ENCODE peak calls at places on chromosomes 16 and 17, in eight cellular contexts. E, N, R, F, Y, X, J and H are unnamed samples.

GRCh38 chr16:74850027-74850426 is 75.4 kb upstream of the FA2H start:
- DNase-seq in J (no peak), R (no peak), Y (no peak), N (no peak), X (no peak), F (no peak), E (no peak), H (no peak)

GRCh38 chr17:16286009-16286946 is 67.0 kb downstream of the CENPV start:
- DNase-seq in F (peak), X (peak), E (peak), N (peak), J (peak), R (peak), Y (peak), H (peak)

GRCh38 chr17:70767102-70767701 is 597.9 kb downstream of the KCNJ2 start:
- DNase-seq in F (no peak), Y (peak), X (no peak), E (no peak), R (peak), N (no peak), J (no peak), H (peak)

GRCh38 chr17:54969658-54970572 is 1.4 kb downstream of the STXBP4 start:
- DNase-seq in R (no peak), N (no peak), J (no peak), F (no peak), X (no peak), E (no peak), Y (no peak), H (no peak)

GRCh38 chr17:50630524-50631194 is 4.0 kb upstream of the ABCC3 start:
- DNase-seq in R (no peak), J (no peak), F (peak), E (no peak), Y (peak), N (peak), X (no peak), H (no peak)

GRCh38 chr17:74040729-74041128 is 162.7 kb upstream of the RPL38 start:
- DNase-seq in N (no peak), Y (no peak), E (no peak), J (no peak), X (no peak), F (no peak), R (no peak), H (no peak)

GRCh38 chr16:8505327-8505991 is 84.9 kb downstream of the TMEM114 start:
- DNase-seq in J (no peak), E (no peak), Y (no peak), F (no peak), X (no peak), R (no peak), N (no peak), H (no peak)

GRCh38 chr17:63475491-63476412 is 1.1 kb upstream of the ACE start:
- DNase-seq in J (no peak), N (no peak), X (no peak), F (peak), R (no peak), Y (no peak), E (no peak), H (no peak)

GRCh38 chr16:56950881-56951771 is 10.6 kb upstream of the CETP start:
- DNase-seq in N (peak), Y (peak), J (peak), E (peak), F (peak), X (no peak), R (peak), H (peak)

GRCh38 chr17:76791053-76791980 is 53.4 kb downstream of the MFSD11 start:
- DNase-seq in E (peak), F (peak), Y (peak), J (no peak), X (no peak), N (no peak), R (peak), H (peak)

GRCh38 chr17:6353161-6353560 is 81.8 kb downstream of the AIPL1 start:
- DNase-seq in F (no peak), J (no peak), N (no peak), E (no peak), X (no peak), R (no peak), Y (no peak), H (no peak)

GRCh38 chr17:47704116-47704515 is 10.2 kb downstream of the TBKBP1 start:
- DNase-seq in X (no peak), Y (no peak), F (peak), J (peak), N (no peak), E (no peak), R (no peak), H (no peak)

GRCh38 chr16:8878523-8878911 is 3.6 kb upstream of the LITAFD start:
- DNase-seq in F (no peak), R (peak), J (no peak), X (no peak), E (no peak), N (no peak), Y (peak), H (peak)

GRCh38 chr16:86080982-86081381 is 182.0 kb downstream of the IRF8 start:
- DNase-seq in R (no peak), X (no peak), J (no peak), F (no peak), E (no peak), Y (no peak), N (no peak), H (no peak)

GRCh38 chr17:74770498-74771318 is 5.4 kb downstream of the NAT9 start:
- DNase-seq in X (no peak), N (peak), R (peak), E (no peak), J (peak), Y (peak), F (peak), H (no peak)

GRCh38 chr17:37770631-37771518 is 26.0 kb upstream of the HNF1B start:
- DNase-seq in X (no peak), E (no peak), R (peak), J (peak), Y (peak), F (no peak), N (peak), H (peak)

GRCh38 chr17:38428643-38429371 is 543 bp downstream of the ARHGAP23 start:
- DNase-seq in E (no peak), X (no peak), J (peak), N (peak), F (peak), Y (peak), R (peak), H (peak)

GRCh38 chr17:45022655-45023339 is 28.6 kb downstream of the DCAKD start:
- DNase-seq in Y (no peak), N (no peak), X (no peak), J (no peak), E (no peak), F (no peak), R (no peak), H (no peak)

GRCh38 chr16:65521685-65522338 is 399.9 kb upstream of the CDH11 start:
- DNase-seq in J (no peak), E (no peak), F (no peak), N (no peak), X (no peak), R (no peak), Y (peak), H (no peak)

GRCh38 chr16:50102046-50102756 is 36.4 kb downstream of the HEATR3 start:
- DNase-seq in X (no peak), J (no peak), N (no peak), Y (peak), E (peak), F (no peak), R (peak), H (peak)

GRCh38 chr17:8079291-8080207 is 8.0 kb downstream of the ALOX12B start:
- DNase-seq in E (no peak), F (peak), J (peak), Y (peak), N (peak), X (no peak), R (peak), H (peak)

GRCh38 chr16:54446639-54447038 is 160.1 kb upstream of the IRX3 start:
- DNase-seq in E (peak), F (no peak), Y (peak), X (peak), J (peak), N (peak), R (peak), H (peak)

GRCh38 chr16:67311607-67312449 is 14.7 kb downstream of the KCTD19 start:
- DNase-seq in E (no peak), X (peak), N (peak), J (no peak), F (no peak), R (peak), Y (peak), H (peak)

GRCh38 chr16:4158143-4159093 is 42.2 kb upstream of the ADCY9 start:
- DNase-seq in E (no peak), X (no peak), J (no peak), N (no peak), Y (no peak), R (no peak), F (no peak), H (no peak)

GRCh38 chr17:7413346-7413985 is 5.8 kb downstream of the NLGN2 start:
- DNase-seq in Y (peak), F (no peak), R (peak), J (no peak), N (no peak), X (no peak), E (no peak), H (peak)

GRCh38 chr17:43848601-43849000 is 1.6 kb downstream of the CD300LG start:
- DNase-seq in F (no peak), E (no peak), J (no peak), Y (no peak), N (no peak), X (no peak), R (no peak), H (no peak)

GRCh38 chr17:16241906-16242399 is 24.9 kb downstream of the PIGL start:
- DNase-seq in E (no peak), F (no peak), Y (no peak), X (no peak), N (no peak), J (no peak), R (no peak), H (no peak)

GRCh38 chr17:50560185-50560824 is at the start of gene CACNA1G:
- DNase-seq in N (peak), J (peak), F (peak), R (peak), Y (peak), E (peak), X (peak), H (peak)

GRCh38 chr17:81037026-81037782 is 2.3 kb downstream of the BAIAP2 start:
- DNase-seq in N (peak), E (no peak), J (peak), Y (no peak), F (peak), X (peak), R (no peak), H (no peak)

GRCh38 chr17:17928422-17929386 is 43.5 kb downstream of the TOM1L2 start:
- DNase-seq in X (no peak), J (no peak), Y (peak), F (no peak), R (no peak), E (no peak), N (no peak), H (no peak)

GRCh38 chr17:57086069-57086930 is 1.3 kb downstream of the AKAP1 start:
- DNase-seq in Y (peak), F (no peak), R (no peak), X (no peak), J (no peak), N (peak), E (no peak), H (no peak)

GRCh38 chr16:3088925-3089716 is 10.0 kb downstream of the ZSCAN10 start:
- DNase-seq in N (no peak), J (no peak), X (no peak), Y (no peak), E (no peak), R (no peak), F (peak), H (no peak)

GRCh38 chr17:40818343-40818732 is 4.1 kb downstream of the KRT10 start:
- DNase-seq in N (no peak), Y (peak), E (no peak), J (no peak), R (no peak), X (no peak), F (no peak), H (no peak)

GRCh38 chr17:62966426-62967110 is 533 bp downstream of the TANC2 start:
- DNase-seq in X (no peak), Y (peak), F (peak), J (peak), R (peak), E (peak), N (no peak), H (no peak)

DNA sequence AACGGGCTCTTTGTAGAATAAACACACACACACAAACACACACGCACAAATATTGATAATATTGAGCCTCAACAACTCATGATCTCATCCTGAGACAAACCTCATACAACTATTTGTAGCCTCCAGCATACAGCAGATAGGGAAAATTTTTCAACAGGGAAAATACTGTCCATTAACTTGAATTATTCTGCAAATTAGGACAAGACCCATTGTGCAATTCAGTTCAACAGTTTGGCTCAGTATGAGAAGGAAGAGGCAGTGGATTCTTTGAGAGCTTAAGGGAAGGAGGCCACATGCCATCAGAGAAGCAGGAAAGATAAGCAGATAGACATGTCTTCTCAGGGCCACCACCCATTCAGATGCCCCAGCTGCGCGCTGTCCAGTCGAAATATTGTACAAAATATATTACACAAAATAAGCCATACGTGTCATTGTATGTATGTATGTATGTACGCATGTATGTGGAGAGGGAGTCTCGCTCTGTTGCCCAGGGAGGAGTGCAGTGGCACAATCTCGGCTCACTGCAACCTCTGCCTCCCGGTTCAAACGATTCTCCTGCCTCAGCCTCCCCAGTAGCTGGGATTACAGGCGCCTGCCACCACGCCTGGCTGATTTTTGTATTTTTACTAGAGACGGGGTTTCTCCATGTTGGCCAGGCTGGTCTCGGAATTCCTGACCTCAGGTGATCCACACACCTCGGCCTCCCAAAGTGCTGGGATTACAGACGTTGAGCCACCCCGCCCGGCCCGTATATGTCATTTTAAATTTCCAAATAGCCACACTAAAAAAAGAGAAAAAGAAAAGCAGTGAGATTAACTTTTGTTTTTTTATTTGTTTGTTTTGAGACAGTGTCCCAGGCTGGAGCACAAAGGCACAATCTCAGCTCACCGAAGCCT is 1.8 kb downstream of the ZC3H7A start:
- DNase-seq in Y (no peak), X (no peak), F (no peak), N (no peak), E (no peak), R (peak), J (no peak), H (peak)
- H3K4me3 ChIP-seq in Y (peak), X (peak), F (no peak), N (peak), E (peak), R (peak), J (peak), H (peak)

DNA sequence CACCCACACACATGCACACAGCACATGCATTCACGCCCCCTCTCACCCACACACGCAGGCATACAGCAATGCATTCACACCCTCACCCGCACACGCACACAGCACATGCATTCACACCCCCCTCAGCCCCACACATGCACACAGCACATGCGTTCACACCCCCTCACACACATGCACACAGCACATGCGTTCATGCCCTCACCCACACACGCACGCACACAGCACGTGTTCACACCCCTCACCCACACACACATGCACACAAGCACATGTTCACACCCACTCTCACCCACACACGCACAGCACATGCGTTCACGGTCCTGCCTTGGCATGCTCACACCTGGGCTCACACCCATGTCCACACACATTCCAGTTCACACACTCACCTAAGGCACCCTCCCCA is 64.2 kb downstream of the ENGASE start:
- DNase-seq in J (no peak), X (no peak), F (no peak), N (no peak), E (no peak), R (no peak), Y (no peak), H (no peak)
- TF ChIP-seq CTCF in J (no peak), X (no peak), F (no peak), N (no peak), E (no peak), R (no peak), Y (no peak), H (no peak)

GRCh38 chr16:25449802-25450201 is 192.2 kb upstream of the ZKSCAN2 start:
- DNase-seq in R (no peak), E (no peak), X (no peak), Y (no peak), F (no peak), J (no peak), N (no peak), H (no peak)

DNA sequence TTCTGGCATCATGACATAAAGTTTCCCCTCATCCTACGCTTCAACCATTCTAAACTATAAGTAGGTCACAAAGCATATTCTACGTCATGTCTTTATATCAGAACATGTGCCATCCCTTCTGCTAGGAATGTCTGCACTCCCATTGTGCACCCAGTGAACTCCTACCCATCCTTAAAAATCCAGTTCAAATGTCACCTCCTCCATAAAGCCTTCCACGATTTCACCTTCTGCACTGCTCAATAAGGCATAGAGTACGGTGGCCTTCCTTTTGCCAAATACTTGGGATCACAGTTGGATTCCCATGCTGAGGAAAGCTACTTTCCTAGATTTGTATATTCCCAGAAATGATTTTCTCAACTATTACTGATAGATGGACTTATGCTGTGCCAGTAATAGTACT is 186.3 kb upstream of the ZKSCAN2 start:
- DNase-seq in J (no peak), R (no peak), X (no peak), Y (no peak), E (no peak), F (no peak), N (no peak), H (no peak)
- H3K4me3 ChIP-seq in J (no peak), R (no peak), X (no peak), Y (no peak), E (no peak), F (no peak), N (no peak), H (no peak)

GRCh38 chr16:23141959-23142740 is 7.1 kb downstream of the USP31 start:
- DNase-seq in R (no peak), Y (peak), E (no peak), J (no peak), X (no peak), N (peak), F (no peak), H (no peak)
- TF ChIP-seq CTCF in R (no peak), Y (no peak), E (no peak), J (no peak), X (no peak), N (no peak), F (no peak), H (no peak)

GRCh38 chr17:30323262-30323894 is 10.5 kb downstream of the TMIGD1 start:
- DNase-seq in R (no peak), J (no peak), N (no peak), X (no peak), F (no peak), Y (no peak), E (peak), H (no peak)
- H3K4me3 ChIP-seq in R (no peak), J (no peak), N (no peak), X (no peak), F (no peak), Y (no peak), E (no peak), H (no peak)